ENCODE peak calls at places on chromosomes 4 and X, in nine cellular contexts. One of them, this sample, is unnamed.

GRCh38 chrX:22122510-22122909 is 90.4 kb downstream of the PHEX start:
- DNase-seq in neural crest cell: no peak
- DNase-seq in GM20000: no peak
- DNase-seq in body of pancreas: peak
- DNase-seq in cardiac muscle cell: peak
- DNase-seq in adipocyte: peak
- DNase-seq in GM13977: no peak
- DNase-seq in mucosa of descending colon: no peak
- DNase-seq in A549: no peak
- DNase-seq in this sample: no peak

GRCh38 chrX:150870487-150871340 is 27.8 kb downstream of the CD99L2 start:
- DNase-seq in body of pancreas: no peak
- DNase-seq in GM20000: peak
- DNase-seq in adipocyte: peak
- DNase-seq in mucosa of descending colon: no peak
- DNase-seq in GM13977: no peak
- DNase-seq in neural crest cell: no peak
- DNase-seq in cardiac muscle cell: peak
- DNase-seq in A549: no peak
- DNase-seq in this sample: no peak

GRCh38 chr4:78545275-78546246 is 6.0 kb upstream of the ANXA3 start:
- DNase-seq in adipocyte: peak
- DNase-seq in cardiac muscle cell: peak
- DNase-seq in A549: no peak
- DNase-seq in mucosa of descending colon: no peak
- DNase-seq in body of pancreas: no peak
- DNase-seq in GM20000: no peak
- DNase-seq in neural crest cell: no peak
- DNase-seq in GM13977: no peak
- DNase-seq in this sample: no peak

GRCh38 chr4:139368990-139369389 is 66.7 kb upstream of the NDUFC1 start:
- DNase-seq in GM13977: no peak
- DNase-seq in GM20000: no peak
- DNase-seq in adipocyte: peak
- DNase-seq in body of pancreas: no peak
- DNase-seq in cardiac muscle cell: no peak
- DNase-seq in mucosa of descending colon: no peak
- DNase-seq in A549: no peak
- DNase-seq in neural crest cell: no peak
- DNase-seq in this sample: no peak

GRCh38 chrX:10514891-10515290 is 105.5 kb downstream of the MID1 start:
- DNase-seq in body of pancreas: no peak
- DNase-seq in mucosa of descending colon: no peak
- DNase-seq in cardiac muscle cell: peak
- DNase-seq in neural crest cell: no peak
- DNase-seq in adipocyte: peak
- DNase-seq in GM13977: no peak
- DNase-seq in GM20000: no peak
- DNase-seq in A549: no peak
- DNase-seq in this sample: peak

GRCh38 chr4:187782425-187782824 is 213.1 kb upstream of the ZFP42 start:
- DNase-seq in mucosa of descending colon: no peak
- DNase-seq in cardiac muscle cell: no peak
- DNase-seq in GM20000: no peak
- DNase-seq in adipocyte: no peak
- DNase-seq in neural crest cell: no peak
- DNase-seq in body of pancreas: no peak
- DNase-seq in A549: no peak
- DNase-seq in GM13977: no peak
- DNase-seq in this sample: no peak

GRCh38 chrX:135632353-135632752 is 81.1 kb upstream of the CT45A1 start:
- DNase-seq in A549: no peak
- DNase-seq in adipocyte: peak
- DNase-seq in body of pancreas: no peak
- DNase-seq in neural crest cell: no peak
- DNase-seq in GM20000: peak
- DNase-seq in mucosa of descending colon: no peak
- DNase-seq in cardiac muscle cell: no peak
- DNase-seq in GM13977: peak
- DNase-seq in this sample: no peak

GRCh38 chr4:163590609-163591264 is 96.2 kb downstream of the TMA16 start:
- DNase-seq in cardiac muscle cell: no peak
- DNase-seq in body of pancreas: no peak
- DNase-seq in adipocyte: no peak
- DNase-seq in neural crest cell: no peak
- DNase-seq in A549: no peak
- DNase-seq in GM13977: no peak
- DNase-seq in GM20000: no peak
- DNase-seq in mucosa of descending colon: no peak
- DNase-seq in this sample: no peak

GRCh38 chr4:80072607-80073361 is at the start of gene ANTXR2:
- DNase-seq in GM20000: peak
- DNase-seq in GM13977: peak
- DNase-seq in adipocyte: peak
- DNase-seq in mucosa of descending colon: peak
- DNase-seq in cardiac muscle cell: peak
- DNase-seq in A549: peak
- DNase-seq in body of pancreas: peak
- DNase-seq in neural crest cell: peak
- DNase-seq in this sample: peak

GRCh38 chr4:85778809-85779124 is 303.8 kb downstream of the ARHGAP24 start:
- DNase-seq in GM13977: peak
- DNase-seq in adipocyte: peak
- DNase-seq in GM20000: peak
- DNase-seq in body of pancreas: no peak
- DNase-seq in A549: no peak
- DNase-seq in cardiac muscle cell: peak
- DNase-seq in neural crest cell: no peak
- DNase-seq in mucosa of descending colon: no peak
- DNase-seq in this sample: no peak

GRCh38 chrX:150635952-150636351 is 57.2 kb upstream of the MTMR1 start:
- DNase-seq in body of pancreas: no peak
- DNase-seq in adipocyte: peak
- DNase-seq in neural crest cell: no peak
- DNase-seq in GM13977: peak
- DNase-seq in mucosa of descending colon: no peak
- DNase-seq in cardiac muscle cell: peak
- DNase-seq in GM20000: peak
- DNase-seq in A549: peak
- DNase-seq in this sample: no peak

GRCh38 chr4:56655627-56656345 is 25.3 kb downstream of the HOPX start:
- DNase-seq in A549: no peak
- DNase-seq in body of pancreas: peak
- DNase-seq in mucosa of descending colon: no peak
- DNase-seq in GM13977: peak
- DNase-seq in adipocyte: peak
- DNase-seq in neural crest cell: peak
- DNase-seq in cardiac muscle cell: no peak
- DNase-seq in GM20000: peak
- DNase-seq in this sample: no peak

GRCh38 chr4:91681544-91681943 is 622.2 kb upstream of the GRID2 start:
- DNase-seq in GM20000: no peak
- DNase-seq in cardiac muscle cell: no peak
- DNase-seq in adipocyte: no peak
- DNase-seq in A549: no peak
- DNase-seq in GM13977: no peak
- DNase-seq in body of pancreas: no peak
- DNase-seq in mucosa of descending colon: no peak
- DNase-seq in neural crest cell: no peak
- DNase-seq in this sample: no peak

GRCh38 chr4:157265281-157265680 is 44.8 kb downstream of the GRIA2 start:
- DNase-seq in neural crest cell: no peak
- DNase-seq in adipocyte: peak
- DNase-seq in cardiac muscle cell: no peak
- DNase-seq in mucosa of descending colon: no peak
- DNase-seq in GM20000: no peak
- DNase-seq in A549: no peak
- DNase-seq in body of pancreas: peak
- DNase-seq in GM13977: no peak
- DNase-seq in this sample: no peak

GRCh38 chrX:23729214-23729613 is 13.9 kb downstream of the ACOT9 start:
- DNase-seq in A549: no peak
- DNase-seq in cardiac muscle cell: no peak
- DNase-seq in GM13977: no peak
- DNase-seq in neural crest cell: no peak
- DNase-seq in mucosa of descending colon: no peak
- DNase-seq in body of pancreas: no peak
- DNase-seq in GM20000: no peak
- DNase-seq in adipocyte: no peak
- DNase-seq in this sample: no peak

GRCh38 chrX:134849390-134849789 is 141.4 kb upstream of the SMIM10 start:
- DNase-seq in GM20000: no peak
- DNase-seq in GM13977: no peak
- DNase-seq in body of pancreas: no peak
- DNase-seq in neural crest cell: no peak
- DNase-seq in cardiac muscle cell: peak
- DNase-seq in mucosa of descending colon: no peak
- DNase-seq in adipocyte: peak
- DNase-seq in A549: no peak
- DNase-seq in this sample: no peak

GRCh38 chr4:113825272-113825671 is 63.7 kb upstream of the CAMK2D start:
- DNase-seq in GM13977: no peak
- DNase-seq in GM20000: no peak
- DNase-seq in cardiac muscle cell: no peak
- DNase-seq in adipocyte: no peak
- DNase-seq in neural crest cell: no peak
- DNase-seq in A549: no peak
- DNase-seq in body of pancreas: no peak
- DNase-seq in mucosa of descending colon: peak
- DNase-seq in this sample: no peak

GRCh38 chr4:174154455-174154854 is 129.0 kb downstream of the FBXO8 start:
- DNase-seq in mucosa of descending colon: peak
- DNase-seq in adipocyte: peak
- DNase-seq in neural crest cell: no peak
- DNase-seq in cardiac muscle cell: peak
- DNase-seq in GM20000: no peak
- DNase-seq in A549: peak
- DNase-seq in body of pancreas: no peak
- DNase-seq in GM13977: no peak
- DNase-seq in this sample: no peak

GRCh38 chr4:169207436-169208089 is 63.2 kb downstream of the SH3RF1 start:
- DNase-seq in adipocyte: peak
- DNase-seq in neural crest cell: no peak
- DNase-seq in mucosa of descending colon: no peak
- DNase-seq in A549: no peak
- DNase-seq in GM13977: no peak
- DNase-seq in GM20000: no peak
- DNase-seq in body of pancreas: no peak
- DNase-seq in cardiac muscle cell: peak
- DNase-seq in this sample: no peak

GRCh38 chr4:68267433-68267944 is 22.0 kb upstream of the TMPRSS11B start:
- DNase-seq in cardiac muscle cell: peak
- DNase-seq in adipocyte: no peak
- DNase-seq in A549: no peak
- DNase-seq in neural crest cell: no peak
- DNase-seq in body of pancreas: no peak
- DNase-seq in GM20000: no peak
- DNase-seq in mucosa of descending colon: no peak
- DNase-seq in GM13977: no peak
- DNase-seq in this sample: no peak

GRCh38 chr4:145230726-145231125 is 50.3 kb upstream of the OTUD4 start:
- DNase-seq in GM20000: no peak
- DNase-seq in body of pancreas: no peak
- DNase-seq in GM13977: no peak
- DNase-seq in cardiac muscle cell: peak
- DNase-seq in adipocyte: peak
- DNase-seq in mucosa of descending colon: no peak
- DNase-seq in A549: no peak
- DNase-seq in neural crest cell: no peak
- DNase-seq in this sample: no peak

GRCh38 chr4:172141025-172141424 is 327.8 kb downstream of the GALNTL6 start:
- DNase-seq in GM13977: no peak
- DNase-seq in body of pancreas: no peak
- DNase-seq in mucosa of descending colon: no peak
- DNase-seq in A549: no peak
- DNase-seq in GM20000: no peak
- DNase-seq in neural crest cell: no peak
- DNase-seq in cardiac muscle cell: no peak
- DNase-seq in adipocyte: no peak
- DNase-seq in this sample: no peak

GRCh38 chr4:10077492-10078335 is 38.9 kb downstream of the WDR1 start:
- DNase-seq in cardiac muscle cell: no peak
- DNase-seq in adipocyte: no peak
- DNase-seq in neural crest cell: no peak
- DNase-seq in mucosa of descending colon: no peak
- DNase-seq in GM13977: no peak
- DNase-seq in body of pancreas: peak
- DNase-seq in A549: no peak
- DNase-seq in GM20000: no peak
- DNase-seq in this sample: no peak

GRCh38 chrX:154484255-154485149 is 1.9 kb downstream of the UBL4A start:
- DNase-seq in neural crest cell: no peak
- DNase-seq in adipocyte: no peak
- DNase-seq in body of pancreas: no peak
- DNase-seq in A549: no peak
- DNase-seq in cardiac muscle cell: no peak
- DNase-seq in mucosa of descending colon: no peak
- DNase-seq in GM13977: no peak
- DNase-seq in GM20000: no peak
- DNase-seq in this sample: no peak

GRCh38 chr4:8189551-8190466 is 9.3 kb upstream of the SH3TC1 start:
- DNase-seq in GM13977: no peak
- DNase-seq in A549: no peak
- DNase-seq in body of pancreas: no peak
- DNase-seq in cardiac muscle cell: no peak
- DNase-seq in adipocyte: no peak
- DNase-seq in GM20000: no peak
- DNase-seq in mucosa of descending colon: no peak
- DNase-seq in neural crest cell: no peak
- DNase-seq in this sample: no peak

GRCh38 chr4:129342820-129343219 is 246.9 kb downstream of the C4orf33 start:
- DNase-seq in neural crest cell: no peak
- DNase-seq in GM20000: no peak
- DNase-seq in adipocyte: peak
- DNase-seq in body of pancreas: no peak
- DNase-seq in A549: no peak
- DNase-seq in GM13977: no peak
- DNase-seq in mucosa of descending colon: no peak
- DNase-seq in cardiac muscle cell: peak
- DNase-seq in this sample: no peak

GRCh38 chrX:121876316-121876715 is 828.9 kb downstream of the GLUD2 start:
- DNase-seq in mucosa of descending colon: no peak
- DNase-seq in adipocyte: peak
- DNase-seq in A549: no peak
- DNase-seq in GM20000: no peak
- DNase-seq in cardiac muscle cell: peak
- DNase-seq in GM13977: no peak
- DNase-seq in neural crest cell: no peak
- DNase-seq in body of pancreas: no peak
- DNase-seq in this sample: no peak

GRCh38 chrX:149462849-149463248 is 42.3 kb downstream of the IDS start:
- DNase-seq in A549: no peak
- DNase-seq in mucosa of descending colon: no peak
- DNase-seq in GM20000: no peak
- DNase-seq in body of pancreas: no peak
- DNase-seq in adipocyte: peak
- DNase-seq in GM13977: no peak
- DNase-seq in neural crest cell: no peak
- DNase-seq in cardiac muscle cell: peak
- DNase-seq in this sample: no peak

GRCh38 chrX:140766024-140766611 is 56.6 kb downstream of the LINC00632 start:
- DNase-seq in neural crest cell: peak
- DNase-seq in GM13977: peak
- DNase-seq in body of pancreas: peak
- DNase-seq in cardiac muscle cell: peak
- DNase-seq in mucosa of descending colon: peak
- DNase-seq in A549: no peak
- DNase-seq in GM20000: peak
- DNase-seq in adipocyte: peak
- DNase-seq in this sample: peak

GRCh38 chr4:11342401-11342800 is 86.3 kb downstream of the HS3ST1 start:
- DNase-seq in neural crest cell: no peak
- DNase-seq in adipocyte: no peak
- DNase-seq in GM13977: no peak
- DNase-seq in A549: no peak
- DNase-seq in body of pancreas: no peak
- DNase-seq in cardiac muscle cell: no peak
- DNase-seq in GM20000: no peak
- DNase-seq in mucosa of descending colon: no peak
- DNase-seq in this sample: no peak

GRCh38 chr4:150593996-150594395 is 12.0 kb downstream of the MAB21L2 start:
- DNase-seq in neural crest cell: no peak
- DNase-seq in A549: no peak
- DNase-seq in mucosa of descending colon: no peak
- DNase-seq in GM20000: no peak
- DNase-seq in cardiac muscle cell: peak
- DNase-seq in body of pancreas: no peak
- DNase-seq in GM13977: no peak
- DNase-seq in adipocyte: peak
- DNase-seq in this sample: no peak